ENCODE peak calls at places on chromosomes 12 and 14, in four cellular contexts. D is adipocyte; P is stimulated activated CD8-positive, alpha-beta memory T cell treated with anti-CD3 and anti-CD28 coated beads, Interleukin-15, amount 100 ng/mL, for 1 hour; Q is naive thymus-derived CD8-positive, alpha-beta T cell. B is an unnamed sample.

GRCh38 chr12:27437839-27438238 is 8.7 kb upstream of the SMCO2 start:
- DNase-seq in D (no peak), P (no peak), Q (no peak), B (no peak)

GRCh38 chr12:117890644-117891043 is 78.1 kb downstream of the KSR2 start:
- DNase-seq in D (no peak), P (no peak), Q (no peak), B (no peak)

GRCh38 chr12:117466677-117467362 is 105.4 kb upstream of the NOS1 start:
- DNase-seq in D (no peak), P (no peak), Q (no peak), B (no peak)

GRCh38 chr14:84129028-84129427 is 1400.9 kb upstream of the FLRT2 start:
- DNase-seq in D (no peak), P (no peak), Q (no peak), B (no peak)

GRCh38 chr14:100747021-100747586 is 20.4 kb downstream of the DLK1 start:
- DNase-seq in D (peak), P (no peak), Q (no peak), B (no peak)

GRCh38 chr12:114823701-114824100 is 139.7 kb upstream of the TBX3 start:
- DNase-seq in D (no peak), P (no peak), Q (no peak), B (no peak)

GRCh38 chr12:5101686-5102085 is 58.0 kb downstream of the KCNA5 start:
- DNase-seq in D (no peak), P (no peak), Q (no peak), B (no peak)

GRCh38 chr14:52801014-52801708 is 9.8 kb upstream of the GNPNAT1 start:
- DNase-seq in D (peak), P (no peak), Q (peak), B (no peak)

GRCh38 chr14:30573203-30573814 is 14.4 kb downstream of the G2E3 start:
- DNase-seq in D (no peak), P (no peak), Q (no peak), B (no peak)

GRCh38 chr12:48818831-48819590 is 715 bp downstream of the CACNB3 start:
- DNase-seq in D (no peak), P (no peak), Q (no peak), B (no peak)

GRCh38 chr14:65566820-65567522 is 154.4 kb downstream of the FUT8 start:
- DNase-seq in D (no peak), P (no peak), Q (no peak), B (no peak)

GRCh38 chr14:61152851-61153364 is 128.2 kb downstream of the TMEM30B start:
- DNase-seq in D (peak), P (no peak), Q (no peak), B (no peak)

GRCh38 chr12:3200032-3200617 is 122.9 kb downstream of the TSPAN9 start:
- DNase-seq in D (peak), P (no peak), Q (no peak), B (no peak)

GRCh38 chr12:62977419-62977818 is 42.5 kb upstream of the PPM1H start:
- DNase-seq in D (peak), P (no peak), Q (no peak), B (no peak)

GRCh38 chr12:108980831-108981618 is 39.8 kb downstream of the SVOP start:
- DNase-seq in D (peak), P (no peak), Q (no peak), B (no peak)

GRCh38 chr14:78088941-78089340 is 81.2 kb upstream of the NRXN3 start:
- DNase-seq in D (no peak), P (no peak), Q (no peak), B (no peak)

GRCh38 chr12:93780115-93780641 is 103.0 kb downstream of the CRADD start:
- DNase-seq in D (no peak), P (no peak), Q (no peak), B (no peak)

GRCh38 chr12:46300906-46301305 is 32.1 kb upstream of the SLC38A1 start:
- DNase-seq in D (no peak), P (no peak), Q (no peak), B (no peak)

GRCh38 chr12:121795029-121795977 is 1.8 kb upstream of the RHOF start:
- DNase-seq in D (peak), P (peak), Q (peak), B (peak)

GRCh38 chr12:56839489-56840442 is 76.6 kb downstream of the HSD17B6 start:
- DNase-seq in D (peak), P (peak), Q (no peak), B (no peak)

GRCh38 chr14:61608245-61609142 is 86.8 kb upstream of the HIF1A start:
- DNase-seq in D (no peak), P (no peak), Q (no peak), B (no peak)

GRCh38 chr12:188910-189621 is 24.9 kb downstream of the SLC6A12 start:
- DNase-seq in D (peak), P (peak), Q (peak), B (peak)

GRCh38 chr14:55446833-55447232 is 6.4 kb upstream of the TBPL2 start:
- DNase-seq in D (peak), P (no peak), Q (no peak), B (no peak)

GRCh38 chr14:39755269-39755878 is 323.1 kb upstream of the FBXO33 start:
- DNase-seq in D (no peak), P (no peak), Q (no peak), B (no peak)

GRCh38 chr12:48105321-48105866 is 485 bp downstream of the SENP1 start:
- DNase-seq in D (peak), P (peak), Q (peak), B (peak)

GRCh38 chr12:2689879-2690278 is 104.9 kb upstream of the FKBP4 start:
- DNase-seq in D (no peak), P (no peak), Q (no peak), B (no peak)

GRCh38 chr14:31420013-31420318 is 384 bp downstream of the HEATR5A start:
- DNase-seq in D (no peak), P (no peak), Q (peak), B (peak)

GRCh38 chr12:109868182-109869051 is 11.9 kb downstream of the GLTP start:
- DNase-seq in D (no peak), P (no peak), Q (no peak), B (no peak)

GRCh38 chr12:27179399-27180214 is 64.5 kb upstream of the STK38L start:
- DNase-seq in D (peak), P (no peak), Q (no peak), B (no peak)

GRCh38 chr14:85867450-85867849 is 337.5 kb downstream of the FLRT2 start:
- DNase-seq in D (no peak), P (no peak), Q (no peak), B (no peak)

GRCh38 chr14:104827173-104828055 is 26.5 kb downstream of the ZBTB42 start:
- DNase-seq in D (peak), P (no peak), Q (peak), B (no peak)

GRCh38 chr14:65966188-65966587 is 520.0 kb upstream of the CCDC196 start:
- DNase-seq in D (no peak), P (no peak), Q (no peak), B (no peak)

GRCh38 chr14:39268393-39268792 is 34.7 kb downstream of the MIA2 start:
- DNase-seq in D (peak), P (no peak), Q (no peak), B (no peak)

GRCh38 chr12:11650279-11650696 is 814 bp downstream of the ETV6 start:
- DNase-seq in D (peak), P (no peak), Q (no peak), B (no peak)

GRCh38 chr12:42921741-42922511 is 332.4 kb upstream of the PRICKLE1 start:
- DNase-seq in D (peak), P (no peak), Q (no peak), B (no peak)

GRCh38 chr12:112303004-112303403 is 79.2 kb downstream of the HECTD4 start:
- DNase-seq in D (peak), P (peak), Q (peak), B (no peak)

GRCh38 chr12:20523658-20524057 is 155.3 kb downstream of the PDE3A start:
- DNase-seq in D (peak), P (no peak), Q (no peak), B (no peak)

B was measured in activated CD8-positive, alpha-beta memory T cell treated with anti-CD3 and anti-CD28 coated beads for 1 hour.